ENCODE peak calls at places on chromosomes 11 and 22, in eight cellular contexts. P, E, Y, N, I, V, O and G are unnamed samples. For H3K4me1, the result is how much of the 10 kb centered on the place peaks cover.

GRCh38 chr22:50009765-50010675 is 2.5 kb downstream of the IL17REL start:
- DNase-seq in P (no peak), E (no peak), Y (no peak), N (peak), I (no peak), V (no peak), O (peak), G (no peak)

GRCh38 chr11:16945671-16946469 is 68.3 kb downstream of the PLEKHA7 start:
- DNase-seq in P (peak), E (peak), Y (peak), N (peak), I (peak), V (no peak), O (no peak), G (peak)

GRCh38 chr11:78767409-78767932 is 192.8 kb upstream of the NARS2 start:
- DNase-seq in P (no peak), E (no peak), Y (no peak), N (no peak), I (no peak), V (no peak), O (no peak), G (no peak)

GRCh38 chr11:2826679-2827056 is 58.9 kb downstream of the CDKN1C start:
- DNase-seq in P (no peak), E (no peak), Y (no peak), N (no peak), I (no peak), V (no peak), O (no peak), G (no peak)

GRCh38 chr11:120357620-120358019 is 21.4 kb downstream of the ARHGEF12 start:
- DNase-seq in P (no peak), E (no peak), Y (no peak), N (no peak), I (no peak), V (no peak), O (no peak), G (no peak)

GRCh38 chr22:50251472-50252054 is 498 bp upstream of the HDAC10 start:
- DNase-seq in P (no peak), E (no peak), Y (no peak), N (no peak), I (no peak), V (no peak), O (no peak), G (no peak)

GRCh38 chr11:100808904-100809491 is 121.9 kb downstream of the ARHGAP42 start:
- DNase-seq in P (peak), E (no peak), Y (no peak), N (no peak), I (no peak), V (no peak), O (no peak), G (no peak)

GRCh38 chr11:96827164-96827563 is 437.4 kb downstream of the JRKL start:
- DNase-seq in P (peak), E (no peak), Y (no peak), N (no peak), I (no peak), V (no peak), O (no peak), G (no peak)

DNA sequence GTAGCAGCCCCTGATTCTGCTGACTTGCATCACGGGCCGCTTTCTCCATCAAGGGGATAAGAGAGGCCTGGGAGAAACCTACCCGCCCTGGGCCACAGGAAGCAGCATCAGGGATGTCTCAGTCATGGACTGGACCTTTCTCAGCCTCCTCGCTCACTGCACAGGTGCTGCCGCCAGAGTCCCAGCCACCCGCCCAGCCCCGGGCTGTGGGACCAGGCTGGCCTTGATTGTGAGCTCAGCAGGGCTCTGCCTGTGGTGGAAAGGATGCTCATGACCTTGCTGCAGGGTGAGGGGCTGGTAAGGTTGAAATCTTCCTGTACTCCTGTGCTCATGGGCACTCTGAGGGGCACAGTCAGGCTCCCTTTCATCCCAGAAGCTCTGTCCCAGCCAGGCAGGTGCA is 26.0 kb upstream of the GGTLC2 start:
- DNase-seq in P (no peak), E (no peak), Y (no peak), N (no peak), I (no peak), V (no peak), O (no peak), G (no peak)
- H3K4me1 ChIP-seq in P (under half), E (under half), Y (under half), N (under half), I (under half), V (under half), O (under half), G (under half)

DNA sequence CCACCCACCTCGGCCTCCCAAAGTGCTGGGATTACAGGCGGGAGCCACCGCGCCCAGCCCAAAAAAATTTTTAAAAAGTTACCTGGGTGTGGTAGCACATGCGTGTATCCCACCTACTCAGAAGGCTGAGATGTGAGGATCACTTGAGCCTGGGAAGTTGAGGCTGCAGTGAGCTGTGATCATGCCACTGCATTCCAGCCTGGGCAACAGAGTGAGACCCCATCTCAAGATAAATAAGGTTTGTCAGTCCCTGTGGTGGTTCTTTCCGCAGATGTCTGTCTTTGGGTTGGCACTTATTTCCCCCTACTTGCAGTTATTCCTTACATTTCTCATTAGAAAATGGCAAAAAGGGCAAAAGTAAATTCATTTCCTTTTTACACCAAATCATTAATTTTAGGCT is 8.0 kb downstream of the MARK2 start:
- DNase-seq in P (no peak), E (no peak), Y (no peak), N (no peak), I (no peak), V (no peak), O (no peak), G (no peak)
- H3K4me1 ChIP-seq in P (under half), E (half or more), Y (under half), N (half or more), I (under half), V (half or more), O (half or more), G (under half)

GRCh38 chr22:29065468-29066190 is 4.0 kb upstream of the C22orf31 start:
- DNase-seq in P (no peak), E (no peak), Y (no peak), N (no peak), I (no peak), V (no peak), O (no peak), G (no peak)
- H3K4me1 ChIP-seq in P (under half), E (under half), Y (under half), N (under half), I (under half), V (under half), O (under half), G (under half)

DNA sequence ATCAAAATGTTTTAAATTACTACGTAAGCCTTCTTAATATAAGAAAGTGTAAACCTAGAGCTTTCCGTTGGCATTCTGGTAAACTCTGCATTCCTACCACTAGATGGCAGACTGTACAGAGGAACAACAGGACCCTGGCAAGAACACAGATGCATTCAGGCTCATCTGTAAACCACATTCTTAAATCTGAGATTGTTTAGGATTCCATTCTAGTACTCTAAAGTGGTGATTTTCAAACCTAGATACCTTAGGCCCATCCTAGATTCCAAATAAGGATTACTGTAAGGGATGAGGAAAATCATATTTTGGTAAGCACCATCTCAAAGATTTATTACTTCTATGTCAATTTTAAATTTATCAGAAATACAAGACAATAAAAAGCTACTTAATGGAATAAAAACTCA is 26.9 kb downstream of the PICALM start:
- DNase-seq in P (peak), E (peak), Y (peak), N (no peak), I (peak), V (peak), O (peak), G (peak)
- H3K4me1 ChIP-seq in P (under half), E (under half), Y (under half), N (half or more), I (under half), V (half or more), O (half or more), G (under half)

GRCh38 chr11:111967651-111968050 is 30.5 kb downstream of the DIXDC1 start:
- DNase-seq in P (no peak), E (no peak), Y (no peak), N (no peak), I (peak), V (no peak), O (no peak), G (no peak)

GRCh38 chr11:111961389-111962300 is 24.5 kb downstream of the DIXDC1 start:
- DNase-seq in P (no peak), E (no peak), Y (no peak), N (no peak), I (no peak), V (no peak), O (no peak), G (no peak)

GRCh38 chr11:111966678-111967077 is 29.5 kb downstream of the DIXDC1 start:
- DNase-seq in P (no peak), E (no peak), Y (no peak), N (no peak), I (no peak), V (no peak), O (no peak), G (no peak)

GRCh38 chr11:111960916-111961315 is 23.8 kb downstream of the DIXDC1 start:
- DNase-seq in P (peak), E (no peak), Y (no peak), N (no peak), I (no peak), V (no peak), O (no peak), G (no peak)

GRCh38 chr11:111963786-111964385 is 26.7 kb downstream of the DIXDC1 start:
- DNase-seq in P (no peak), E (no peak), Y (no peak), N (no peak), I (no peak), V (no peak), O (no peak), G (no peak)
- H3K4me1 ChIP-seq in P (under half), E (under half), Y (under half), N (under half), I (under half), V (under half), O (under half), G (under half)

GRCh38 chr11:107042748-107043147 is 24.5 kb upstream of the GUCY1A2 start:
- DNase-seq in P (no peak), E (no peak), Y (no peak), N (no peak), I (no peak), V (no peak), O (no peak), G (no peak)
- H3K4me1 ChIP-seq in P (under half), E (under half), Y (under half), N (under half), I (under half), V (under half), O (under half), G (under half)

GRCh38 chr11:57938351-57938750 is 85.3 kb upstream of the OR9Q1 start:
- DNase-seq in P (no peak), E (no peak), Y (no peak), N (no peak), I (no peak), V (no peak), O (no peak), G (no peak)

GRCh38 chr11:57937431-57937830 is 86.2 kb upstream of the OR9Q1 start:
- DNase-seq in P (no peak), E (no peak), Y (no peak), N (no peak), I (no peak), V (no peak), O (no peak), G (no peak)

GRCh38 chr11:57941875-57942274 is 81.8 kb upstream of the OR9Q1 start:
- DNase-seq in P (no peak), E (no peak), Y (no peak), N (no peak), I (no peak), V (no peak), O (no peak), G (no peak)

GRCh38 chr11:57942808-57943207 is 80.9 kb upstream of the OR9Q1 start:
- DNase-seq in P (no peak), E (no peak), Y (no peak), N (no peak), I (no peak), V (no peak), O (no peak), G (no peak)

GRCh38 chr11:57940044-57940781 is 83.5 kb upstream of the OR9Q1 start:
- DNase-seq in P (no peak), E (no peak), Y (no peak), N (no peak), I (no peak), V (no peak), O (no peak), G (no peak)
- H3K4me1 ChIP-seq in P (under half), E (under half), Y (under half), N (under half), I (under half), V (under half), O (under half), G (under half)

DNA sequence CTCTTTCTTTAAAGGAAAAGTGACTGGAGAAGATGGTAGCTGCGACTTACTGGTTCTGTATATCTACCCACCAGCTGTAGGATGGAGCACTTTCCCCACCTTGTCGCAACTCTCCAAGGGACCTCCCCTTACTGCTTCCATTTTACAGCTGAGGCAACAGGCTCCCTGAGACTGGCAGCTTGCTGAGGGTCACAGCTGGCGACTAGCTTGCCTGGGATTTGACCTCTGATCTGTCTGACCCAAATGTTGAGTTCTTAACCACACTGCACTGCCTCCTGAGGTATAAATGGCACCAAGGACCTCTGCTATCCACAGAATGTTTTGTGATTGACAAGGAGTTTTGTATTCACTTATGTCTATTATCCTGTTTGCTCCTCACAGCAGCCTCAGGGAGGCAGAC is 115.0 kb upstream of the NNMT start:
- DNase-seq in P (no peak), E (no peak), Y (no peak), N (no peak), I (no peak), V (no peak), O (no peak), G (no peak)
- H3K4me1 ChIP-seq in P (under half), E (half or more), Y (half or more), N (half or more), I (under half), V (half or more), O (half or more), G (under half)